ENCODE peak calls at places on chromosomes 7 and 10, in five cellular contexts. P is NCI-H748 treated with DMSO at 0.1 percent for 48 hours; C is stimulated activated naive B cell treated with anti-CD40 and anti-IgM and Interleukin-4, amounts not matched to agents 10 μg/mL and 1 μg/mL and 100 μg/mL, for 72 hours; O is lower lobe of right lung; R is stimulated activated CD8-positive, alpha-beta memory T cell treated with anti-CD3 and anti-CD28 coated beads, Interleukin-7, amount 100 ng/mL, for 24 hours. Z is an unnamed sample.
A peak's percentile ranks its signal among the peaks of the same experiment; 100 is the strongest.

GRCh38 chr10:99834410-99834809 is 52.0 kb downstream of the ABCC2 start:
- DNase-seq in P (no peak), C (no peak), O (no peak), R (no peak), Z (no peak)

GRCh38 chr7:23893942-23894890 is 184.2 kb downstream of the STK31 start:
- DNase-seq in P (no peak), C (no peak), O (no peak), R (peak; percentile 21), Z (no peak)

GRCh38 chr10:43091846-43092245 is 15.0 kb downstream of the RET start:
- DNase-seq in P (no peak), C (no peak), O (no peak), R (no peak), Z (no peak)

GRCh38 chr7:14821757-14822480 is 80.6 kb downstream of the DGKB start:
- DNase-seq in P (no peak), C (no peak), O (no peak), R (no peak), Z (no peak)

GRCh38 chr10:16967000-16967865 is 150.0 kb upstream of the RSU1 start:
- DNase-seq in P (no peak), C (no peak), O (no peak), R (no peak), Z (no peak)

GRCh38 chr10:80283536-80284199 is 5.8 kb downstream of the MAT1A start:
- DNase-seq in P (no peak), C (no peak), O (no peak), R (no peak), Z (no peak)

GRCh38 chr7:10934292-10934691 is 39.4 kb upstream of the PHF14 start:
- DNase-seq in P (no peak), C (no peak), O (no peak), R (no peak), Z (no peak)

GRCh38 chr10:772227-772637 is 82.8 kb upstream of the DIP2C start:
- DNase-seq in P (no peak), C (no peak), O (peak; percentile 36), R (no peak), Z (no peak)

GRCh38 chr7:50860598-50860997 is 77.9 kb upstream of the GRB10 start:
- DNase-seq in P (no peak), C (no peak), O (no peak), R (no peak), Z (no peak)

GRCh38 chr10:29926649-29927048 is 132.7 kb downstream of the JCAD start:
- DNase-seq in P (no peak), C (no peak), O (no peak), R (no peak), Z (no peak)

GRCh38 chr10:91909178-91909677 is at the start of gene FGFBP3:
- DNase-seq in P (peak; percentile 53), C (no peak), O (no peak), R (no peak), Z (peak; percentile 31)